ENCODE peak calls at places on chromosomes 2 and 18, in six cellular contexts. M is right lobe of liver, S is transverse colon, X is fibroblast of lung, Z is body of pancreas, E is tibial artery. Q is an unnamed sample.

GRCh38 chr18:29651121-29651675 is 1391.3 kb downstream of the DSC3 start:
- DNase-seq in M (no peak), S (no peak), X (no peak), Z (no peak), E (no peak), Q (no peak)

GRCh38 chr18:59787998-59788875 is 91.0 kb upstream of the CCBE1 start:
- DNase-seq in M (no peak), S (no peak), X (peak; percentile 81), Z (no peak), E (no peak), Q (no peak)

GRCh38 chr2:164802095-164802744 is 39.4 kb downstream of the COBLL1 start:
- DNase-seq in M (no peak), S (no peak), X (no peak), Z (no peak), E (no peak), Q (no peak)

GRCh38 chr2:74849228-74849892 is 15.4 kb downstream of the HK2 start:
- DNase-seq in M (no peak), S (peak; percentile 64), X (no peak), Z (peak; percentile 44), E (no peak), Q (peak; percentile 65)

GRCh38 chr2:96174251-96175144 is 29.3 kb upstream of the DUSP2 start:
- DNase-seq in M (peak; percentile 78), S (peak; percentile 86), X (peak; percentile 56), Z (peak; percentile 85), E (peak; percentile 80), Q (peak; percentile 87)

GRCh38 chr18:23614891-23615290 is 28.6 kb upstream of the NPC1 start:
- DNase-seq in M (no peak), S (no peak), X (no peak), Z (no peak), E (no peak), Q (no peak)

GRCh38 chr2:166972002-166972401 is 83.7 kb downstream of the XIRP2 start:
- DNase-seq in M (no peak), S (no peak), X (no peak), Z (no peak), E (no peak), Q (no peak)

GRCh38 chr2:235030936-235031335 is 79.1 kb downstream of the SH3BP4 start:
- DNase-seq in M (no peak), S (no peak), X (no peak), Z (no peak), E (no peak), Q (no peak)

GRCh38 chr2:188701836-188702235 is 272.3 kb upstream of the COL3A1 start:
- DNase-seq in M (no peak), S (no peak), X (peak; percentile 47), Z (no peak), E (no peak), Q (no peak)

GRCh38 chr2:226515344-226516055 is 284.1 kb downstream of the IRS1 start:
- DNase-seq in M (no peak), S (no peak), X (peak; percentile 87), Z (no peak), E (no peak), Q (no peak)

GRCh38 chr2:12596771-12597170 is 120.0 kb upstream of the TRIB2 start:
- DNase-seq in M (no peak), S (no peak), X (no peak), Z (no peak), E (no peak), Q (no peak)

GRCh38 chr2:204748286-204748685 is 203.0 kb downstream of the PARD3B start:
- DNase-seq in M (no peak), S (no peak), X (no peak), Z (no peak), E (no peak), Q (no peak)

GRCh38 chr2:535222-535621 is 142.0 kb downstream of the TMEM18 start:
- DNase-seq in M (no peak), S (no peak), X (no peak), Z (no peak), E (no peak), Q (no peak)

GRCh38 chr18:8797206-8797605 is 91.8 kb downstream of the MTCL1 start:
- DNase-seq in M (no peak), S (peak; percentile 34), X (peak; percentile 49), Z (peak; percentile 57), E (no peak), Q (no peak)

GRCh38 chr18:74748809-74749208 is 151.1 kb downstream of the ZNF407 start:
- DNase-seq in M (no peak), S (no peak), X (no peak), Z (peak; percentile 18), E (no peak), Q (no peak)

GRCh38 chr2:77479395-77479794 is 42.8 kb downstream of the LRRTM4 start:
- DNase-seq in M (no peak), S (no peak), X (peak; percentile 22), Z (no peak), E (no peak), Q (no peak)

GRCh38 chr2:109433926-109434325 is 179.8 kb downstream of the SEPTIN10 start:
- DNase-seq in M (no peak), S (no peak), X (no peak), Z (no peak), E (peak; percentile 60), Q (no peak)

GRCh38 chr2:15158117-15158516 is 403.0 kb downstream of the NBAS start:
- DNase-seq in M (no peak), S (no peak), X (no peak), Z (peak; percentile 17), E (no peak), Q (no peak)

GRCh38 chr2:64944484-64944883 is 44.7 kb upstream of the SLC1A4 start:
- DNase-seq in M (no peak), S (no peak), X (no peak), Z (no peak), E (no peak), Q (no peak)

GRCh38 chr2:133755515-133756311 is 187.4 kb upstream of the NCKAP5 start:
- DNase-seq in M (no peak), S (no peak), X (peak; percentile 99), Z (no peak), E (no peak), Q (no peak)

GRCh38 chr18:63157293-63158011 is 162.1 kb downstream of the BCL2 start:
- DNase-seq in M (no peak), S (peak; percentile 51), X (no peak), Z (peak; percentile 28), E (no peak), Q (no peak)

GRCh38 chr2:64866797-64867196 is 122.4 kb upstream of the SLC1A4 start:
- DNase-seq in M (peak; percentile 65), S (peak; percentile 26), X (peak; percentile 98), Z (no peak), E (no peak), Q (no peak)

GRCh38 chr18:54928236-54928635 is 31.0 kb downstream of the CCDC68 start:
- DNase-seq in M (no peak), S (no peak), X (no peak), Z (no peak), E (no peak), Q (no peak)

DNA sequence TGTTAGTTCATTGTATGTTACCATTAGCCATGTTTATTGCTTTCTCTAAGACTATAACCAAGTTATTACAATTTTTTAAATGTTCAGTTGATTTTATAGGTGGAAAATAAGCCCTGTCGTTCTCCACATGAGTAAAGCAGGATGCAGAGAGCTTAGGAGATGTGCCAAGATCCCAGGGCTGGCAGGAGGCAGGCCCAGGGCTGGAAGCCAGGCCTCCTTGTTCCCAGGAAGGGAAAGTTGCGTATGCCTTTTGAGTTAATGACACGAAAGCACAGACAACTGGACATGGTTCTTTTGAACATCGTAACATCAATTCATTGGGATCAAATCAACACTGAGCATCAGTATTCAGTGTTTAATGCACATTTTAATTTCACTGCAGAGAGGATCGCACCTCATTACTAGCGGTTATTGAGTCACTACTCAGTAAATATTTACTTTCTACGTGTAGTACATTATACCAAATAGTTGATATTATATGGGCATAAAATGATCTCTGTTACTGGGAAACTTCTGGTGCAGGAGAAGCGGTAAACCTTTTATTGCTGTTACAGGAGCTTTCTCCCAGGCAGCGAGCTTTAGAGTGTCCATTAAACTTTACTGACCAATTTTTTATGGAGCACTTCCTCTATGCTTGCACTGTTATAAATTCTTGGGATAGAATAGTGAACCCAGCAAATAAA is 60.0 kb downstream of the RNF144A start:
- DNase-seq in M (no peak), S (peak; percentile 70), X (peak; percentile 40), Z (peak; percentile 88), E (peak; percentile 73), Q (peak; percentile 62)
- H3K27ac ChIP-seq in M (no peak overlapping the region), S (peak overlapping the region; percentile 38), X (no peak overlapping the region), Z (peak overlapping the region; percentile 69), E (no peak overlapping the region), Q (no peak overlapping the region)

DNA sequence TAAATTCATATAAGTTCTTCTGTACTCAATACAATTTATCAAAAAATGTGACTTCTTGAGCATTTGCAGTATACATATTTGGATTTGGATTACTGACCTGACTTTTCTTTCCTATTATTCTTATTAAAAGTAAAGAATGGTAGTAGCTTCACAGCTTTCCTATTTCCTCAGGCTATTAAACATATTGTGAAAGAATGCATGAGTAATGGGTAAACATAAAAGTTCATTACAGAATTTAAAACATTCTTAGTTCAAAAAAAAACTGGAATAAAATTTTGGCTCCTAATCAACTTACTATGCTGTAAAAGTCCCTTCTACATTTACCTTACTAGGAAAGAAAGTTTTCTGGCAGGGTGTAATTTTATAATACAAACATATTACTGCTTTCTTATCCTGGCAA is 27.3 kb upstream of the C2orf66 start:
- DNase-seq in M (no peak), S (no peak), X (peak; percentile 38), Z (no peak), E (no peak), Q (no peak)
- H3K36me3 ChIP-seq in M (no peaks in the 10 kb centered on the region), S (peaks cover 4% of the 10 kb centered on the region), X (no peaks in the 10 kb centered on the region), Z (peaks cover 3% of the 10 kb centered on the region), E (peaks cover 23% of the 10 kb centered on the region), Q (peaks cover 2% of the 10 kb centered on the region)

GRCh38 chr18:44686156-44686555 is 5.5 kb downstream of the SETBP1 start:
- DNase-seq in M (no peak), S (no peak), X (no peak), Z (no peak), E (no peak), Q (no peak)
- TF ChIP-seq CTCF in M (no peak), S (no peak), X (no peak), Z (no peak), E (no peak), Q (no peak)

GRCh38 chr2:28320371-28320770 is 72.3 kb upstream of the FOSL2 start:
- DNase-seq in M (no peak), S (no peak), X (no peak), Z (no peak), E (no peak), Q (no peak)

GRCh38 chr2:28321426-28321825 is 71.2 kb upstream of the FOSL2 start:
- DNase-seq in M (no peak), S (no peak), X (no peak), Z (no peak), E (no peak), Q (no peak)

GRCh38 chr2:28322051-28322450 is 70.6 kb upstream of the FOSL2 start:
- DNase-seq in M (no peak), S (no peak), X (no peak), Z (no peak), E (no peak), Q (no peak)

GRCh38 chr2:28322887-28323483 is 69.7 kb upstream of the FOSL2 start:
- DNase-seq in M (no peak), S (no peak), X (peak; percentile 55), Z (no peak), E (no peak), Q (no peak)

DNA sequence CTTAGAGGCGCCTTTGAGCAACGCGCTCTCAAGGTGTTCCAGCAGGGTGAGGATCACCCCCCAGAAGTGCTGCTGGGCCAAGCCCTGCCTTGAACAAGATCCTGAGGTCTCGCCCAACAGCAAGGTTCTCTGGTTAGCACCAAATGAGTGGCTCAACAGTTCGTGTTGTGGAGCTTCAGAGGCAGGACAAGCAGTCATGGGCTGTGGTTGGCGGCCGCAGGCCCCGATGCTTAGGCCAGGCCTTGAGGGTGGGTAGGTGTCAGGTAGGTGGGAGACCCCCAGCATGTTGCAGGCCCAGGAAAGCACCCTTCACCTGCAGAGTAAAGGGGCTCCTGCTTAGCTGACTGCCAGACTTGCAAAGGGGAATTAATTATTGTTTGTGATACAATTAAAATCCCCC is 70.2 kb upstream of the FOSL2 start:
- DNase-seq in M (no peak), S (no peak), X (no peak), Z (no peak), E (no peak), Q (no peak)
- H3K27ac ChIP-seq in M (no peak overlapping the region), S (no peak overlapping the region), X (no peak overlapping the region), Z (no peak overlapping the region), E (no peak overlapping the region), Q (no peak overlapping the region)